ENCODE peak calls at places on chromosomes 4 and X, in eight cellular contexts. T, J, D, S, E, A, I and W are unnamed samples.
A peak's percentile ranks its signal among the peaks of the same experiment; 100 is the strongest.

GRCh38 chr4:80206541-80207171 is 9.4 kb downstream of the PRDM8 start:
- DNase-seq in I (no peak), A (no peak), D (peak; percentile 67), E (no peak), T (peak; percentile 70), S (no peak), J (no peak), W (no peak)

GRCh38 chr4:150152764-150153163 is 74.5 kb downstream of the DCLK2 start:
- DNase-seq in A (no peak), T (no peak), J (no peak), E (no peak), I (no peak), D (no peak), S (no peak), W (no peak)

GRCh38 chrX:150200820-150201287 is 162.3 kb upstream of the MAMLD1 start:
- DNase-seq in D (no peak), J (peak; percentile 26), A (peak; percentile 77), I (peak; percentile 54), S (peak; percentile 65), T (peak; percentile 82), E (peak; percentile 80), W (peak; percentile 20)

GRCh38 chr4:159206427-159206871 is 103.6 kb downstream of the RAPGEF2 start:
- DNase-seq in T (no peak), A (no peak), J (no peak), E (no peak), S (no peak), I (no peak), D (no peak), W (no peak)

GRCh38 chrX:104254442-104255115 is at the start of gene ESX1:
- DNase-seq in I (no peak), D (peak; percentile 51), E (no peak), A (no peak), J (no peak), S (no peak), T (no peak), W (no peak)

GRCh38 chr4:3255611-3256186 is 6.7 kb downstream of the MSANTD1 start:
- DNase-seq in A (peak; percentile 11), E (no peak), J (no peak), T (peak; percentile 54), D (no peak), S (no peak), I (no peak), W (peak; percentile 4)

GRCh38 chr4:184899261-184900134 is 73.7 kb upstream of the ACSL1 start:
- DNase-seq in D (no peak), T (no peak), A (peak; percentile 91), E (no peak), S (peak; percentile 73), J (no peak), I (no peak), W (peak; percentile 39)

GRCh38 chrX:131944936-131945902 is 77.9 kb upstream of the STK26 start:
- DNase-seq in J (no peak), A (no peak), I (no peak), E (no peak), T (no peak), D (no peak), S (no peak), W (no peak)

GRCh38 chr4:145861331-145862318 is 77.0 kb downstream of the ZNF827 start:
- DNase-seq in I (no peak), S (peak; percentile 33), D (peak; percentile 35), E (no peak), J (no peak), A (peak; percentile 56), T (no peak), W (no peak)

GRCh38 chr4:123390846-123391456 is 5.6 kb upstream of the SPRY1 start:
- DNase-seq in S (no peak), D (peak; percentile 38), A (no peak), T (no peak), J (peak; percentile 36), E (peak; percentile 4), I (no peak), W (no peak)

GRCh38 chr4:130131536-130131935 is 1035.6 kb downstream of the C4orf33 start:
- DNase-seq in T (no peak), S (no peak), D (no peak), E (no peak), J (no peak), A (no peak), I (no peak), W (no peak)
- H3K4me1 ChIP-seq in T (no peaks in the 10 kb centered on the region), S (no peaks in the 10 kb centered on the region), D (no peaks in the 10 kb centered on the region), E (no peaks in the 10 kb centered on the region), J (no peaks in the 10 kb centered on the region), A (no peaks in the 10 kb centered on the region), I (no peaks in the 10 kb centered on the region), W (no peaks in the 10 kb centered on the region)

DNA sequence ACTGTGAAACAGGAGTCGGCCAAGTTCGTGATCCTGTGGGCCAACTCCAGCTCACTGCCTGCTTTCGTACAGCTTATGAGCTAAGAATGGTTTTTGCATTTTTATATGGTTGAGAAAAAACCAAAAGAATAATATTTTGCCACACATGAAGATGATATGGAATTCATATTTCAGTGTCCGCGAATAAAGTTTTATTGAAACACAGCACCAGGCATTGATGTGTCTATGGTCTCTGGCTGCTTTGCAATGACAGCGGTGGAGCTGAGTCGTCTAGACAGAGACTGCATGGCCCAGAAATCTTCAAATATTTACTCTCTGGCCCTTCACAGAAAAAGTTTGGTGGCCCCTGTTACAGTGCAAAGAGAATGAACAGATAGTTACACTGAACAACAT is 20.2 kb downstream of the CLCN4 start:
- DNase-seq in E (no peak), S (no peak), D (no peak), A (no peak), I (no peak), T (no peak), J (no peak), W (no peak)
- TF ChIP-seq POLR2AphosphoS5 in E (no peak), S (no peak), D (no peak), A (no peak), I (no peak), T (no peak), J (no peak), W (no peak)

GRCh38 chr4:144578681-144579080 is 67.3 kb upstream of the HHIP start:
- DNase-seq in I (no peak), A (no peak), D (no peak), E (no peak), S (no peak), J (no peak), T (no peak), W (no peak)
- H3K4me1 ChIP-seq in I (peaks cover 14% of the 10 kb centered on the region), A (no peaks in the 10 kb centered on the region), D (peaks cover 3% of the 10 kb centered on the region), E (peaks cover 7% of the 10 kb centered on the region), S (no peaks in the 10 kb centered on the region), J (peaks cover 35% of the 10 kb centered on the region), T (no peaks in the 10 kb centered on the region), W (no peaks in the 10 kb centered on the region)

GRCh38 chrX:41909068-41909467 is 14.3 kb downstream of the CASK start:
- DNase-seq in D (no peak), T (no peak), J (no peak), S (no peak), A (no peak), E (no peak), I (no peak), W (no peak)

GRCh38 chrX:41900321-41900720 is 23.0 kb downstream of the CASK start:
- DNase-seq in D (no peak), T (no peak), S (no peak), I (no peak), A (no peak), E (no peak), J (no peak), W (no peak)

GRCh38 chrX:41906515-41907165 is 16.7 kb downstream of the CASK start:
- DNase-seq in A (no peak), J (no peak), E (peak; percentile 52), D (no peak), S (no peak), I (no peak), T (no peak), W (no peak)

DNA sequence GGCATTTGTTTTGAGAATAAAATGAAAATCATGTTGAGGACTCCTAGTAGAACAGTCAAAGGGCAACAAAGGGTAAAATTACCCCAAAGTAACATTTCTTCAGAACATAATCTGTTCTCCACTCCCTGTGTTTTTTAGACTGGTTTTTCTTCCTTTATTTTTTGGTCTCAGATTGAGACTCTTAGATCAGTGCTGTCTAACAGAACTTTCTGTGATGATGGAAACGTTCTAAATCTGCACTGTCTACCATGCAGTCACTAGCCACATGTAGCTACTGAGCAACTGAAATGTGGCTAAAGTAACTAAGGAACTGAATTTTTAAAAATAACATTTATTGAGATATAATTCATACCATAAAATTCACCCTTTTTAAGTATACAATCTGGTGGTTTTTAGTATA is 19.8 kb downstream of the CASK start:
- DNase-seq in S (no peak), T (no peak), E (no peak), I (no peak), D (no peak), J (no peak), A (no peak), W (no peak)
- TF ChIP-seq POLR2AphosphoS5 in S (no peak), T (no peak), E (no peak), I (no peak), D (no peak), J (no peak), A (no peak), W (no peak)

GRCh38 chr4:147731611-147732515 is at the start of gene ARHGAP10:
- DNase-seq in S (peak; percentile 37), J (peak; percentile 85), E (no peak), A (peak; percentile 69), T (peak; percentile 92), D (peak; percentile 70), I (no peak), W (peak; percentile 66)

GRCh38 chr4:147734496-147734895 is 2.6 kb downstream of the ARHGAP10 start:
- DNase-seq in T (no peak), J (no peak), E (no peak), A (no peak), D (no peak), S (no peak), I (no peak), W (no peak)

GRCh38 chr4:147733614-147734344 is 1.9 kb downstream of the ARHGAP10 start:
- DNase-seq in I (no peak), S (no peak), T (no peak), E (no peak), J (peak; percentile 24), A (peak; percentile 38), D (no peak), W (no peak)

GRCh38 chr4:147730333-147730732 is 1.6 kb upstream of the ARHGAP10 start:
- DNase-seq in E (no peak), D (peak; percentile 44), S (no peak), A (no peak), I (peak; percentile 15), J (no peak), T (no peak), W (no peak)

GRCh38 chr4:147732516-147733193 is 767 bp downstream of the ARHGAP10 start:
- DNase-seq in A (peak; percentile 31), S (no peak), D (peak; percentile 85), J (peak; percentile 80), I (no peak), E (no peak), T (peak; percentile 72), W (peak; percentile 11)
- H3K4me1 ChIP-seq in A (no peaks in the 10 kb centered on the region), S (no peaks in the 10 kb centered on the region), D (peaks cover 25% of the 10 kb centered on the region), J (peaks cover 25% of the 10 kb centered on the region), I (peaks cover 32% of the 10 kb centered on the region), E (peaks cover 70% of the 10 kb centered on the region), T (peaks cover 43% of the 10 kb centered on the region), W (peaks cover 5% of the 10 kb centered on the region)

DNA sequence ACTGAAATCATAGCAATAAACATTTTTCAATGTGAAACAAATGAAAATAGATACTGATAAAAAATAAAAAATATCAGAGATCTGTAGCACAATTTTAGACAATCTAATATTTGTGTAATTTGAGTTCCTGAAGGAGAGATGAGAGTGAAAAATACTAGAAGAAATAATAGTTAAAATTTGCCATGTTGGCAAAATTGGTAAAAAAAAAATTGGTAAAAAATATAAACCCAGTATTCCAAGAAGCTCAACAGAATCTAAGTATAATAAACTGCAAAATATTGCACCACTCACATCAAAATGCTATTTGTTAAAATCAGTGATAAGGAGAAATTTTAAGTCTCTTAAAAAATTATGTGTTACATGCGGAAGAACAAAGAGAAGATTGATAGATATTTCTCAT is 1680.7 kb downstream of the PCDH7 start:
- DNase-seq in E (no peak), J (no peak), T (no peak), A (no peak), S (no peak), I (no peak), D (no peak), W (no peak)
- TF ChIP-seq POLR2AphosphoS5 in E (no peak), J (no peak), T (no peak), A (no peak), S (no peak), I (no peak), D (no peak), W (no peak)